ENCODE peak calls at places on chromosomes 16 and 17, in eight cellular contexts. V is psoas muscle; F is right lobe of liver; P is CD8-positive, alpha-beta memory T cell; E is prostate gland; J is IMR-90; G is body of pancreas; D is tibial artery. Q is an unnamed sample.

GRCh38 chr16:13909872-13910303 is 10.1 kb upstream of the ERCC4 start:
- DNase-seq in V (no peak), F (peak; percentile 56), P (no peak), E (peak; percentile 86), J (peak; percentile 75), G (peak; percentile 90), D (peak; percentile 89), Q (no peak)

GRCh38 chr16:3841729-3842508 is 38.6 kb downstream of the CREBBP start:
- DNase-seq in V (no peak), F (no peak), P (no peak), E (no peak), J (no peak), G (no peak), D (no peak), Q (no peak)

GRCh38 chr17:63700528-63701441 is 860 bp upstream of the LIMD2 start:
- DNase-seq in V (peak; percentile 71), F (peak; percentile 65), P (peak; percentile 83), E (no peak), J (peak; percentile 29), G (no peak), D (peak; percentile 85), Q (no peak)

GRCh38 chr17:48064638-48065037 is 16.5 kb downstream of the NFE2L1 start:
- DNase-seq in V (no peak), F (no peak), P (no peak), E (no peak), J (no peak), G (no peak), D (no peak), Q (no peak)

GRCh38 chr17:63840591-63841349 is 1.7 kb downstream of the SMARCD2 start:
- DNase-seq in V (peak; percentile 67), F (no peak), P (no peak), E (peak; percentile 16), J (peak; percentile 8), G (no peak), D (peak; percentile 71), Q (no peak)

GRCh38 chr17:81020767-81021497 is 14.0 kb upstream of the BAIAP2 start:
- DNase-seq in V (peak; percentile 82), F (no peak), P (peak; percentile 37), E (no peak), J (peak; percentile 34), G (no peak), D (no peak), Q (no peak)

GRCh38 chr16:15576960-15577958 is 65.7 kb downstream of the MARF1 start:
- DNase-seq in V (no peak), F (peak; percentile 81), P (no peak), E (peak; percentile 65), J (no peak), G (no peak), D (no peak), Q (no peak)

GRCh38 chr16:5851583-5851982 is 754.0 kb upstream of the EEF2KMT start:
- DNase-seq in V (no peak), F (no peak), P (no peak), E (no peak), J (no peak), G (no peak), D (no peak), Q (no peak)

GRCh38 chr16:81645303-81645702 is 133.8 kb upstream of the PLCG2 start:
- DNase-seq in V (no peak), F (no peak), P (no peak), E (peak; percentile 91), J (peak; percentile 85), G (peak; percentile 92), D (no peak), Q (no peak)

GRCh38 chr17:78471635-78472034 is 93.2 kb downstream of the PGS1 start:
- DNase-seq in V (no peak), F (no peak), P (no peak), E (no peak), J (no peak), G (no peak), D (no peak), Q (no peak)

GRCh38 chr17:52201764-52202571 is 43.5 kb upstream of the CA10 start:
- DNase-seq in V (no peak), F (no peak), P (no peak), E (no peak), J (no peak), G (no peak), D (no peak), Q (no peak)

GRCh38 chr16:57535680-57536305 is 578 bp downstream of the CCDC102A start:
- DNase-seq in V (peak; percentile 96), F (peak; percentile 94), P (peak; percentile 96), E (peak; percentile 96), J (peak; percentile 88), G (peak; percentile 95), D (peak; percentile 97), Q (peak; percentile 91)

GRCh38 chr17:4318596-4318995 is 47.9 kb downstream of the UBE2G1 start:
- DNase-seq in V (no peak), F (no peak), P (no peak), E (no peak), J (peak; percentile 51), G (no peak), D (no peak), Q (no peak)

GRCh38 chr17:4318186-4318585 is 48.3 kb downstream of the UBE2G1 start:
- DNase-seq in V (no peak), F (no peak), P (no peak), E (no peak), J (no peak), G (peak; percentile 31), D (no peak), Q (no peak)

GRCh38 chr17:4316648-4317047 is 49.8 kb downstream of the UBE2G1 start:
- DNase-seq in V (no peak), F (no peak), P (no peak), E (no peak), J (no peak), G (no peak), D (no peak), Q (no peak)

GRCh38 chr17:4317648-4318047 is 48.8 kb downstream of the UBE2G1 start:
- DNase-seq in V (no peak), F (no peak), P (no peak), E (no peak), J (no peak), G (no peak), D (no peak), Q (no peak)

DNA sequence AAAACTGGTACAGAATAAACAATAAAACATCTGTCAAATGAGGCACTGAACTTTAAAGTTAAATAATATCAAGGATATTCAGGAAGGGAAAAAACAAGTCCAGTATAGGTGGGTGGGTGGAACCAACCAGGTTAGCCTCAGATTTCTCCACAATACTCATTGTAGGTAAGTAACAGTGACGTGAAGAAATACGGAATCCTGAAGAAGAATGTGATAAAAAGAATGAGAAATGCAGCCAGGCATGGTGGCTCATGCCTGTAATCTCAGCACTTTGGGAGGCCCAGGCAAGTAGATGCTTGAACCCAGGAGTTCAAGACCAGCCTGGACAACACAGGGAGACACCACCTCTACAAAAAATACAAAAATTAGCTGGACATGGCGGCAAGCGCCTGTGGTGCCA is 47.3 kb downstream of the UBE2G1 start:
- DNase-seq in V (no peak), F (no peak), P (no peak), E (no peak), J (no peak), G (no peak), D (no peak), Q (no peak)
- H3K27ac ChIP-seq in V (peak overlapping the region; percentile 66), F (no peak overlapping the region), P (no peak overlapping the region), E (no peak overlapping the region), J (no peak overlapping the region), G (no peak overlapping the region), D (no peak overlapping the region), Q (no peak overlapping the region)

GRCh38 chr16:85049864-85050263 is 22.3 kb downstream of the KIAA0513 start:
- DNase-seq in V (peak; percentile 48), F (no peak), P (no peak), E (no peak), J (no peak), G (no peak), D (no peak), Q (no peak)
- H3K9me3 ChIP-seq in V (no peaks in the 10 kb centered on the region), F (no peaks in the 10 kb centered on the region), P (no peaks in the 10 kb centered on the region), E (no peaks in the 10 kb centered on the region), J (no peaks in the 10 kb centered on the region), G (no peaks in the 10 kb centered on the region), D (no peaks in the 10 kb centered on the region), Q (no peaks in the 10 kb centered on the region)

DNA sequence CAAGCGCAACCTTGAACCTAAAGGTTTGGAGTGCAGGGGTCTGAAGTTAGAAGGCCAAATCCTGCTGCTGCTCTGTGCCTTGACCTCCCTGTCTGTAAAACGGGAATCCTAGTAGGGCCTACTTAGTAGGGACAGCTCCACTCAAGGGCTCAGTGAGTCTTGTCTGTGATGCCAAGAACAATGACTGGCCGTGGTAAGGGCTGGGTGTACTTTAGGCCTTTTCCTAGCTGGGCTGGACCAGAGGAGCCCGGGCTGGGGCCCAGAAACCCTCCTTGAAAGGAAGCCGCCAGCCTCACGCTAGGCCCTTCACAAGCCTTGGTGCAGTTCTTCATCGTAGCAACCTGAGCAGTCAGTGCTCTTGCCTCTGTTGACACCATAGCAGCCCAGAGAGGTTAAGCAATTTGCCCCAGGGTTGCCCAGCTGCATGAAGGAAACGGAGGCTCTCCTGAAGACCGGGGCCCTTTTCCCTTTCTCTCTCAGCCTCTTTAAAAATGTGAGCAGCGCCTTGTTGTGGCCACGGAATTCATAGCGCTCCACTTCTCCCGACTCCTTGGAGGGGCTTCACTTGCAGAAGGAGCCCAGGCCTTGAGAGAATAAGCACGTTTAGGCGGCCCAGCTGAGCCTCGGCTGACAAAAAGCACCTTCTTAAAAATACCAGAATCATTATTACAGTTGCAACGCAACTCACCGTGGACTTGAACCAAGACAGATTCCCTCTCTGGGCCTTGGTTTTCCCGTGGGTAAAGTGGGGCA is 4.4 kb downstream of the NECAB2 start:
- DNase-seq in V (no peak), F (no peak), P (peak; percentile 34), E (no peak), J (no peak), G (no peak), D (no peak), Q (no peak)
- H3K27ac ChIP-seq in V (no peak overlapping the region), F (no peak overlapping the region), P (no peak overlapping the region), E (no peak overlapping the region), J (no peak overlapping the region), G (no peak overlapping the region), D (no peak overlapping the region), Q (no peak overlapping the region)

GRCh38 chr17:70017941-70018340 is 57.1 kb upstream of the KCNJ16 start:
- DNase-seq in V (no peak), F (no peak), P (no peak), E (no peak), J (no peak), G (no peak), D (no peak), Q (no peak)
- H3K9me3 ChIP-seq in V (no peaks in the 10 kb centered on the region), F (no peaks in the 10 kb centered on the region), P (no peaks in the 10 kb centered on the region), E (no peaks in the 10 kb centered on the region), J (no peaks in the 10 kb centered on the region), G (no peaks in the 10 kb centered on the region), D (no peaks in the 10 kb centered on the region), Q (no peaks in the 10 kb centered on the region)

GRCh38 chr16:10575506-10576130 is 4.8 kb downstream of the EMP2 start:
- DNase-seq in V (no peak), F (no peak), P (no peak), E (no peak), J (no peak), G (no peak), D (no peak), Q (no peak)
- H3K27ac ChIP-seq in V (peak overlapping the region; percentile 86), F (no peak overlapping the region), P (no peak overlapping the region), E (no peak overlapping the region), J (no peak overlapping the region), G (no peak overlapping the region), D (peak overlapping the region; percentile 97), Q (no peak overlapping the region)

Q was measured in CD4-positive, alpha-beta T cell.